ENCODE peak calls at places on chromosomes 6 and 20, in four cellular contexts. E is cardiac muscle cell; B is lower lobe of right lung; Q is CD8-positive, alpha-beta T cell. P is an unnamed sample.
A peak's percentile ranks its signal among the peaks of the same experiment; 100 is the strongest.

GRCh38 chr6:129621252-129621651 is 88.7 kb downstream of the ARHGAP18 start:
- DNase-seq in Q (no peak), E (no peak), B (no peak), P (peak; percentile 16)

GRCh38 chr6:29552512-29553051 is 7.0 kb downstream of the UBD start:
- DNase-seq in B (no peak), Q (no peak), E (peak; percentile 79), P (peak; percentile 40)

GRCh38 chr6:158666637-158667359 is 16.9 kb downstream of the SYTL3 start:
- DNase-seq in Q (no peak), B (peak; percentile 84), E (peak; percentile 89), P (no peak)

GRCh38 chr6:83071023-83071422 is 3.6 kb downstream of the DOP1A start:
- DNase-seq in Q (no peak), E (peak; percentile 41), B (no peak), P (peak; percentile 79)

GRCh38 chr6:113457156-113457555 is 400.0 kb upstream of the MARCKS start:
- DNase-seq in Q (no peak), B (no peak), E (peak; percentile 89), P (no peak)

GRCh38 chr20:6582449-6582848 is 185.0 kb upstream of the BMP2 start:
- DNase-seq in E (no peak), Q (no peak), B (no peak), P (no peak)

GRCh38 chr6:47079638-47080037 is 37.5 kb upstream of the ADGRF1 start:
- DNase-seq in Q (no peak), E (no peak), B (no peak), P (no peak)

GRCh38 chr20:49287555-49288249 is 9.8 kb upstream of the ZNFX1 start:
- DNase-seq in Q (no peak), B (no peak), E (peak; percentile 70), P (no peak)

GRCh38 chr6:43263314-43264178 is 20.3 kb downstream of the TTBK1 start:
- DNase-seq in Q (peak; percentile 66), E (peak; percentile 78), B (peak; percentile 82), P (peak; percentile 83)

GRCh38 chr20:35503281-35503680 is 26.2 kb downstream of the C20orf173 start:
- DNase-seq in B (no peak), E (no peak), Q (no peak), P (no peak)

GRCh38 chr6:133359256-133359655 is 118.1 kb downstream of the EYA4 start:
- DNase-seq in Q (no peak), B (no peak), E (peak; percentile 16), P (no peak)

GRCh38 chr6:159852877-159853276 is 37.9 kb upstream of the MAS1 start:
- DNase-seq in E (peak; percentile 51), B (no peak), Q (no peak), P (peak; percentile 58)

GRCh38 chr6:170265655-170266054 is 25.2 kb downstream of the DLL1 start:
- DNase-seq in E (peak; percentile 44), B (peak; percentile 73), Q (no peak), P (no peak)

GRCh38 chr6:39080246-39080875 is 31.8 kb downstream of the GLP1R start:
- DNase-seq in E (no peak), Q (no peak), B (no peak), P (no peak)

GRCh38 chr6:1765160-1765900 is 155.6 kb downstream of the FOXC1 start:
- DNase-seq in B (no peak), E (no peak), Q (no peak), P (no peak)

GRCh38 chr20:60968853-60969720 is 283.0 kb upstream of the CDH4 start:
- DNase-seq in E (no peak), Q (no peak), B (no peak), P (no peak)

GRCh38 chr6:41159415-41160082 is 3.4 kb downstream of the TREM2 start:
- DNase-seq in E (peak; percentile 52), Q (no peak), B (no peak), P (no peak)

GRCh38 chr6:169416249-169416648 is 162.6 kb upstream of the THBS2 start:
- DNase-seq in Q (no peak), B (no peak), E (no peak), P (no peak)

GRCh38 chr6:137123078-137123477 is 50.4 kb downstream of the IL22RA2 start:
- DNase-seq in E (no peak), Q (no peak), B (no peak), P (no peak)

GRCh38 chr6:166752097-166752496 is 125.0 kb upstream of the RPS6KA2 start:
- DNase-seq in B (no peak), E (no peak), Q (no peak), P (no peak)

GRCh38 chr6:21749754-21750153 is 156.2 kb downstream of the SOX4 start:
- DNase-seq in Q (no peak), B (no peak), E (no peak), P (no peak)

GRCh38 chr6:21750479-21751018 is 157.0 kb downstream of the SOX4 start:
- DNase-seq in E (no peak), B (no peak), Q (no peak), P (no peak)

GRCh38 chr6:21751608-21752007 is 158.1 kb downstream of the SOX4 start:
- DNase-seq in Q (no peak), B (no peak), E (no peak), P (no peak)

GRCh38 chr6:21753571-21754108 is 160.1 kb downstream of the SOX4 start:
- DNase-seq in Q (no peak), B (no peak), E (peak; percentile 68), P (no peak)

DNA sequence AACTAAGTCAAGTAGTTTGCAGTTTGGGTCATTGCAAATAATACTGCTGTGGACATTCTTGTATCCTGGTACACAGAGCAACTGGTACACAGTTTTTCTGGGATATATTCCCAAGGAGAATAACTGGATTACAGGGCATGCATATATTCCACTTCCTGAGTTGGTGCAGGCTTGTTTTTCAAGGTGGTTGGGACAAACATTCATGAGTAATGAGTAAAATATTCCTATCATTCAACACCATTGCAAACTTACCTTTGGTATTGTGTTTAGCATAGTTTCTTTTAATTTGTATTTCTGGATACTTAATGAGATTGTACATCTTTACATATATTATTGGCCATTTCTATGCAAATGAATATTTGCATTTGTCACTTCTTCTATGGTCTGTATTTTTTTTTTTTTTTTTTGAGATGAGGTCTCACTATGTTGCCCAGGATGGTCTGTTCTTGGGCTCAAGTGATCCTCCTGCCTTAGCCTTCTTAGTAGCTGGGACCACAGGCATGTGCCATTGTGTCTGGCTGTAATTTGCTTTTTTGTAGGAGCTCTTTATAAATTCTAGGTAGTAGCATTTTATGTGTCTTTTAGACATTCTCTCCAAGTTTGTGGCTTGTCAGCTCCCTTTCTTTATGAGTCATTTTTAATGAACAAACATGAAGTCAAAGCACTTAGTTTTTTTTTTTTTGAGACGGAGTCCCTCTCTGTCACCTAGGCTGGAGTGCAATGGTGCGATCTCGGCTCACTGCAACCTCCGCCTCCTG is 158.7 kb downstream of the SOX4 start:
- DNase-seq in Q (no peak), E (no peak), B (no peak), P (no peak)
- H3K4me1 ChIP-seq in Q (no peaks in the 10 kb centered on the region), E (peaks cover 50% of the 10 kb centered on the region), B (peaks cover 20% of the 10 kb centered on the region), P (no peaks in the 10 kb centered on the region)

GRCh38 chr6:163375361-163375760 is 39.2 kb upstream of the QKI start:
- DNase-seq in Q (no peak), B (no peak), E (no peak), P (no peak)
- H3K9me3 ChIP-seq in Q (no peaks in the 10 kb centered on the region), B (no peaks in the 10 kb centered on the region), E (no peaks in the 10 kb centered on the region), P (no peaks in the 10 kb centered on the region)

DNA sequence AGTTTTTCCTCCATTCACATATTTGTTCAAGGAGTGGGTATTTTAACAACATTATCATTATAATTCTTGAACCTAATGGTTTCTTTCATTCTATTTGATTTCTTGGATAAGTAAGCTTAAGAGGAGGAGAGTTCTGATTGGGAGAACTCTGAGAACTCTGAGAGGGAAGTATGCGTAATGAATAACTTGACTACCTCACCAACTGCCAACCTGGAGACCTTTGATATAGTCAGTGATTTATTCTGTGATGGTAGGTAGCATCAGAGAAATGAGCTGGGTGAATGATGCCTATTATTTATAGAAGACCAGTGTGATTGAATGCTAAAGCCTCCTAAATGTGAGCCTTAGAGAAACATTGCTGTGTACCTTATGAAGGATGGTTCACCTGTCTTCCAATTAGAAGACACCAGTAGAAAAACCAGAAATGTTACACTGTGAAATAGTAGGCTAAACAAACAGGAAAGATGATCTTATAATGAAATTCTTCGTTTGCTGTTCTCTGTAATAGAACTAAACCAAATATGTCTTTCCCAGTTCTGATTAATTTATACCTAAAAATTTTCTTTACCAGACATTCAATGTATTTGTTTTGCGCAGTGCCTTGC is 114.9 kb downstream of the RTN4IP1 start:
- DNase-seq in E (no peak), Q (no peak), B (no peak), P (peak; percentile 45)
- H3K4me3 ChIP-seq in E (no peak overlapping the region), Q (peak overlapping the region; percentile 84), B (peak overlapping the region; percentile 84), P (peak overlapping the region; percentile 84)

DNA sequence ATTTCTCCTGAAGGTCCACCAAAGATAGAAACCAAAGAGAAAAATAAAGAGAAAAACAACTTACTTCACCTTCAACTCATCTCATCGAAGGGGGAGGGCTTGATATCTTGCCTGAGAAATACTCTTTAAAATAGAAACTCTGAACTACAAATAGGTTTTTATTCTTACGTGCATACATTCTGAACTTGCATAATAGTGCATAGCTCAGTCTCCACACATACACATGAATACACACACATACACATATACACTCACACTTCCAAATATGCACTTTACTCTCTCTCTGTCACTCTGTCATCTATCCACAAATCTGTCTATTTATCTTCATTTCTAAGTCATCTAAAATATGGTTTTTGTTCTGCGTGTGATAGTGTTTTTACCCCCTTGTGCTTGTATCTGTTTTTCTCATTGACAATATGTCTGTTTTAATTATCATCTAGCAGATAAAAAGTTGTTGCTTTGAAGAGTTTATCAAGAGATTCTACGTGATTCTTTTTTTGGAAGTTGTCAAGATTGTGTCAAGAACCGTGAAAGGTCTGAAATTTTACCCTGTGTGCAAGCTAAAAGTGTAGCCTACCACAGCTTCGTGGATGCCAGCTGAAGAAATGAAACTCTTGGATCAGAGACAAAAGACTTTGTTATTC is 468.8 kb downstream of the EPM2A start:
- DNase-seq in Q (no peak), B (no peak), E (no peak), P (no peak)
- H3K4me1 ChIP-seq in Q (no peaks in the 10 kb centered on the region), B (no peaks in the 10 kb centered on the region), E (peaks cover 31% of the 10 kb centered on the region), P (no peaks in the 10 kb centered on the region)

DNA sequence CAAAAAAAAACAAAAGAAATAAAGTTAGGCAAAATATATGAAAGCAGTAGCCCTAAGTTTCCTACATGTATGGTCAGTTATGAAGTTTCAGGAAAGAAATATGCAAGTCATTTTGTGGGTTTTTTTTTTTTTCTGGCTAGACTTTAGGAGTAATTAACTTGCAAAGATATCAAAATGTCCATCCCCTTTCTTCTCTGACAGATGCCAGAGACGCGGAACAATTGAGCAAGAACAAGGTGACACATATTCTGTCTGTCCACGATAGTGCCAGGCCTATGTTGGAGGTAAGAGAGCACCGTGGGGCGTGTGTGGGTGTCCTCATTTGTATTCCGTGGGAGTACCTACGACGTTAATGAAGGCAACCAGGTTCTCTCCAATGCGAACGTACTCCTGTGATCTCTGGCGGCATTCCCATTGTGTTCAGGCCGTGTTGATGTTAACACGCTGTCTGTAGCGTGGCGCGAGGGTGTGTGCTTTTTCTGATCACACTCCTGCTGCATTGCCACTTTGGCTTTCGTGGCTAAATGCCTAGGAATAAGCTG is 19.5 kb downstream of the DUSP22 start:
- DNase-seq in Q (no peak), E (no peak), B (no peak), P (no peak)
- H3K9me3 ChIP-seq in Q (no peaks in the 10 kb centered on the region), E (no peaks in the 10 kb centered on the region), B (no peaks in the 10 kb centered on the region), P (no peaks in the 10 kb centered on the region)

P was measured in OCI-LY7.